ENCODE peak calls at places on chromosomes 11 and 22, in six cellular contexts. B is right atrium auricular region; R is heart right ventricle; M is ovary; W is CD4-positive, alpha-beta T cell; E is prostate gland. K is an unnamed sample.

GRCh38 chr11:78408619-78409018 is 9.0 kb downstream of the GAB2 start:
- DNase-seq in B (no peak), R (no peak), M (no peak), W (no peak), E (no peak), K (no peak)

GRCh38 chr22:50530857-50531545 is 1.2 kb upstream of the TYMP start:
- DNase-seq in B (peak; percentile 92), R (peak; percentile 89), M (no peak), W (peak; percentile 73), E (peak; percentile 84), K (peak; percentile 74)

GRCh38 chr11:60211206-60211605 is 28.3 kb upstream of the MS4A6A start:
- DNase-seq in B (no peak), R (no peak), M (no peak), W (no peak), E (no peak), K (no peak)

GRCh38 chr11:94956963-94957362 is 16.4 kb downstream of the CWC15 start:
- DNase-seq in B (no peak), R (no peak), M (no peak), W (no peak), E (no peak), K (no peak)

GRCh38 chr11:95877288-95877687 is 46.6 kb downstream of the MTMR2 start:
- DNase-seq in B (no peak), R (no peak), M (no peak), W (no peak), E (no peak), K (peak; percentile 97)

GRCh38 chr11:90288207-90288821 is 65.5 kb upstream of the CHORDC1 start:
- DNase-seq in B (no peak), R (no peak), M (no peak), W (no peak), E (no peak), K (peak; percentile 9)

GRCh38 chr22:20423636-20424511 is 13.8 kb downstream of the SCARF2 start:
- DNase-seq in B (no peak), R (no peak), M (no peak), W (no peak), E (no peak), K (no peak)

GRCh38 chr11:112163875-112164521 is at the start of gene IL18:
- DNase-seq in B (no peak), R (peak; percentile 19), M (no peak), W (no peak), E (no peak), K (no peak)

GRCh38 chr11:47259178-47259977 is 1.6 kb downstream of the NR1H3 start:
- DNase-seq in B (no peak), R (no peak), M (no peak), W (no peak), E (peak; percentile 31), K (peak; percentile 61)

GRCh38 chr22:44807915-44808690 is 55.7 kb downstream of the ARHGAP8 start:
- DNase-seq in B (no peak), R (no peak), M (no peak), W (no peak), E (no peak), K (peak; percentile 33)

GRCh38 chr11:1123970-1124369 is 33.8 kb upstream of the MUC5AC start:
- DNase-seq in B (no peak), R (no peak), M (no peak), W (no peak), E (no peak), K (no peak)

GRCh38 chr11:11451501-11452005 is 98.5 kb upstream of the CSNK2A3 start:
- DNase-seq in B (no peak), R (no peak), M (no peak), W (no peak), E (no peak), K (no peak)

GRCh38 chr11:128269466-128269865 is 317.9 kb downstream of the ETS1 start:
- DNase-seq in B (no peak), R (no peak), M (no peak), W (no peak), E (no peak), K (no peak)

GRCh38 chr11:123483058-123483457 is 53.0 kb downstream of the GRAMD1B start:
- DNase-seq in B (no peak), R (no peak), M (no peak), W (no peak), E (no peak), K (peak; percentile 28)

GRCh38 chr22:41902932-41903421 is 11.9 kb downstream of the SHISA8 start:
- DNase-seq in B (no peak), R (peak; percentile 81), M (no peak), W (no peak), E (peak; percentile 34), K (no peak)

GRCh38 chr11:95684701-95685100 is 104.9 kb downstream of the FAM76B start:
- DNase-seq in B (no peak), R (no peak), M (no peak), W (no peak), E (no peak), K (no peak)

GRCh38 chr11:64880240-64881001 is 2.0 kb upstream of the EHD1 start:
- DNase-seq in B (peak; percentile 74), R (no peak), M (no peak), W (no peak), E (no peak), K (no peak)

GRCh38 chr11:64878223-64878493 is 263 bp downstream of the EHD1 start:
- DNase-seq in B (peak; percentile 72), R (no peak), M (no peak), W (no peak), E (no peak), K (no peak)

GRCh38 chr11:64879226-64879900 is 942 bp upstream of the EHD1 start:
- DNase-seq in B (no peak), R (no peak), M (no peak), W (no peak), E (no peak), K (no peak)

GRCh38 chr11:64877390-64878222 is 815 bp downstream of the EHD1 start:
- DNase-seq in B (no peak), R (no peak), M (no peak), W (no peak), E (no peak), K (no peak)

DNA sequence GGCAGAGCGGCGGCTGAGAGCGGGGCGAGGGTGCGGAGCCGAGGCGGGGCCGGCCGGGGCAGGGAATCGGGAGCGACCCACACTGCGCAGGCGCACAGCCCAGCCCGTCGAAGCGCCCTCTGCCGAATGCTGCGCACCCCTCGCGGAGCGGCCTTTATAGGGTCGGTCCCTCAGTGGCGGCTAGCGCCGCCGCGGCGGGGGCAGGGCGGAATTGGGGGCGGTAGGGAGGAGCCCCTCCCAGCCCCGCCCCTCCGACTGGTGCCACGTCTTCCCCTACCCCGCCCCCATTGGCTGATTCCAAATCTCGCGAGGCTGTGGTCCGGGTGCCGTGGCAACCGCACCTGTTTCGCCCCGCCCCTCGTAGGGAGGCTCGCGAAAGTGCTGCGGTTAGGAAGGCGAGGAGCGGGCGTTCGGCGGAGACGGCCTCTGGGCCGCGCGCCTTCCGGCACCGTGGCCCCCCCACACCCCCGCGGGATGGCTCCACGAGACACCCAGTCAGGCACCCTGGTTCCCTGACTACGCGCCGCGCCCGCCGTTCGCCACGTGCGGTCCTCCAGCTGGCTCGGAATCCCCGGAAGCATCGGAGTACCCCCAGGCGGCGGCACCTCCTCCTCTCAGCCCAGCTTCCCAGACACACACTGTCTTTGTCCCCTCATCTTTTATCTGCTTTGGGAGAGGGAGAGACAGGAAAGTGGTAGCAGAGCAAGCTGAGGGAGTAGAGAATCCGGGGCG is at the start of gene EHD1:
- DNase-seq in B (peak; percentile 98), R (peak; percentile 99), M (peak; percentile 99), W (peak; percentile 100), E (peak; percentile 99), K (peak; percentile 99)
- H3K27ac ChIP-seq in B (peak within 1 kb of the TSS; percentile 89), R (peak within 1 kb of the TSS; percentile 96), M (no peak within 1 kb of the TSS), W (peak within 1 kb of the TSS; percentile 95), E (peak within 1 kb of the TSS; percentile 87), K (peak within 1 kb of the TSS; percentile 86)

GRCh38 chr11:44658451-44658850 is 68.3 kb upstream of the TSPAN18 start:
- DNase-seq in B (peak; percentile 57), R (no peak), M (no peak), W (no peak), E (no peak), K (peak; percentile 34)
- TF ChIP-seq CTCF in B (no peak), R (peak; percentile 39), M (no peak), W (no peak), E (no peak), K (peak; percentile 47)

DNA sequence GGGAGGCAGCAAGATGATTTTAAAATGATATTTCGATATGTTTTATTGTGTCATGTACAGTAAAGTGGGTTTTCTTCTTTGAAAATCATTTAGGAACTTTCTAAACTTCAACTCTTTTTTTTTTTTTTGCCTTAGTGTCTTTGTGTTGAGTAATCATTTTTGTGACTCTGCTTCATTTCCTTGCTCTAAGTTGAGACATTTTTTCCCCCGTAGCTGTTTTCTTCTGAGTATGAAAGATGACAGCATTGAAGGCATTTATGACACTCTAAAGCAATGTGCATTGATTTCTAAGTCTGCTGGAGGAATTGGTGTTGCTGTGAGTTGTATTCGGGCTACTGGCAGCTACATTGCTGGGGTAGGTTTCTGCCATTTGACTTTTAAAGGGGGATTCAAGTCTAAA is 23.5 kb downstream of the RRM1 start:
- DNase-seq in B (no peak), R (no peak), M (no peak), W (no peak), E (no peak), K (peak; percentile 48)
- H3K27ac ChIP-seq in B (no peak overlapping the region), R (no peak overlapping the region), M (no peak overlapping the region), W (no peak overlapping the region), E (no peak overlapping the region), K (no peak overlapping the region)

GRCh38 chr11:118639899-118640298 is 32.5 kb downstream of the PHLDB1 start:
- DNase-seq in B (no peak), R (no peak), M (no peak), W (no peak), E (no peak), K (no peak)

GRCh38 chr11:118643142-118643994 is 36.0 kb downstream of the PHLDB1 start:
- DNase-seq in B (no peak), R (no peak), M (no peak), W (no peak), E (no peak), K (no peak)

GRCh38 chr11:118638726-118639125 is 31.3 kb downstream of the PHLDB1 start:
- DNase-seq in B (no peak), R (no peak), M (no peak), W (no peak), E (no peak), K (no peak)

GRCh38 chr11:118641463-118642019 is 34.1 kb downstream of the PHLDB1 start:
- DNase-seq in B (no peak), R (no peak), M (no peak), W (no peak), E (peak; percentile 61), K (no peak)

GRCh38 chr11:118640332-118641154 is 33.1 kb downstream of the PHLDB1 start:
- DNase-seq in B (no peak), R (no peak), M (no peak), W (no peak), E (no peak), K (no peak)
- TF ChIP-seq CTCF in B (no peak), R (no peak), M (no peak), W (no peak), E (no peak), K (no peak)